ENCODE peak calls at places on chromosome X, in ten cellular contexts. V, N, L, M, K, X, P, D, U and R are unnamed samples.

GRCh38 chrX:144219035-144219434 is 335.2 kb downstream of the UBE2NL start:
- DNase-seq in L (no peak), X (no peak), D (peak), V (peak), U (no peak), P (no peak), K (peak), N (peak), M (no peak), R (no peak)

GRCh38 chrX:149003863-149004660 is 501.0 kb downstream of the IDS start:
- DNase-seq in N (peak), P (no peak), D (no peak), L (no peak), M (no peak), U (no peak), X (peak), V (no peak), K (peak), R (no peak)

GRCh38 chrX:103656623-103657022 is 27.8 kb downstream of the TCEAL1 start:
- DNase-seq in P (peak), X (peak), V (no peak), D (peak), U (no peak), N (no peak), K (peak), L (no peak), M (no peak), R (peak)

GRCh38 chrX:100682939-100683338 is 38.9 kb downstream of the SRPX2 start:
- DNase-seq in V (no peak), P (no peak), X (no peak), L (no peak), D (no peak), M (no peak), U (no peak), K (no peak), N (no peak), R (no peak)

GRCh38 chrX:54824722-54825121 is 17.2 kb downstream of the MAGED2 start:
- DNase-seq in V (no peak), P (no peak), X (no peak), K (no peak), M (no peak), U (no peak), D (no peak), N (no peak), L (no peak), R (no peak)

GRCh38 chrX:13078739-13079444 is 34.5 kb upstream of the FAM9C start:
- DNase-seq in L (no peak), P (peak), U (peak), D (no peak), K (peak), X (peak), V (no peak), N (no peak), M (no peak), R (peak)

GRCh38 chrX:124335598-124335997 is 3.1 kb downstream of the TEX13D start:
- DNase-seq in L (no peak), D (no peak), V (no peak), P (no peak), K (no peak), X (no peak), U (no peak), N (no peak), M (no peak), R (no peak)

GRCh38 chrX:55593756-55594257 is 29.4 kb upstream of the FOXR2 start:
- DNase-seq in V (no peak), U (no peak), L (no peak), P (no peak), D (no peak), N (no peak), K (no peak), M (peak), X (no peak), R (no peak)

GRCh38 chrX:72048515-72049455 is 82.9 kb downstream of the RTL5 start:
- DNase-seq in V (no peak), K (no peak), X (no peak), L (peak), U (no peak), P (no peak), N (no peak), D (no peak), M (peak), R (no peak)

GRCh38 chrX:103742339-103742738 is 31.6 kb downstream of the TMEM31 start:
- DNase-seq in X (no peak), P (no peak), N (no peak), D (no peak), U (no peak), L (no peak), K (no peak), V (no peak), M (no peak), R (no peak)

GRCh38 chrX:16100673-16101072 is 22.7 kb upstream of the GRPR start:
- DNase-seq in V (no peak), P (no peak), N (peak), M (peak), L (peak), U (no peak), K (no peak), X (no peak), D (no peak), R (no peak)
- TF ChIP-seq CTCF in V (no peak), P (no peak), N (no peak), M (no peak), L (no peak), U (no peak), K (no peak), X (no peak), D (no peak), R (no peak)

GRCh38 chrX:39852496-39852895 is 245.3 kb downstream of the BCOR start:
- DNase-seq in N (no peak), P (no peak), D (no peak), K (no peak), X (no peak), V (no peak), U (no peak), L (no peak), M (no peak), R (no peak)

GRCh38 chrX:39853417-39853816 is 244.3 kb downstream of the BCOR start:
- DNase-seq in M (no peak), X (peak), P (no peak), N (no peak), K (no peak), L (no peak), D (no peak), U (no peak), V (no peak), R (no peak)

GRCh38 chrX:39856472-39857121 is 241.2 kb downstream of the BCOR start:
- DNase-seq in N (no peak), V (no peak), P (no peak), M (no peak), K (no peak), U (no peak), D (no peak), X (no peak), L (no peak), R (no peak)

GRCh38 chrX:39855748-39856129 is 242.0 kb downstream of the BCOR start:
- DNase-seq in K (peak), D (peak), V (no peak), L (peak), N (no peak), P (peak), U (no peak), X (peak), M (no peak), R (no peak)

GRCh38 chrX:39854772-39855747 is 242.7 kb downstream of the BCOR start:
- DNase-seq in V (no peak), L (no peak), P (no peak), X (no peak), U (no peak), K (no peak), M (no peak), N (no peak), D (no peak), R (no peak)
- H3K4me3 ChIP-seq in V (no peak), L (no peak), P (no peak), X (no peak), U (no peak), K (no peak), M (no peak), N (no peak), D (no peak), R (no peak)

GRCh38 chrX:128106630-128107029 is 54.4 kb upstream of the ACTRT1 start:
- DNase-seq in U (no peak), D (peak), L (peak), X (no peak), K (peak), N (peak), M (peak), P (no peak), V (no peak), R (no peak)
- TF ChIP-seq CTCF in U (no peak), D (peak), L (peak), X (no peak), K (no peak), N (no peak), M (peak), P (no peak), V (no peak), R (no peak)

GRCh38 chrX:77960567-77960966 is 8.9 kb downstream of the PGAM4 start:
- DNase-seq in M (no peak), L (no peak), K (no peak), V (no peak), X (no peak), D (no peak), N (no peak), U (no peak), P (no peak), R (no peak)
- H3K4me3 ChIP-seq in M (no peak), L (no peak), K (no peak), V (no peak), X (no peak), D (no peak), N (no peak), U (no peak), P (no peak), R (no peak)

GRCh38 chrX:7147978-7148824 is at the start of gene PUDP:
- DNase-seq in K (peak), V (peak), U (peak), L (peak), N (peak), D (peak), X (peak), M (peak), P (peak), R (peak)
- TF ChIP-seq CTCF in K (no peak), V (no peak), U (peak), L (no peak), N (no peak), D (peak), X (no peak), M (peak), P (peak), R (peak)